ENCODE peak calls at places on chromosomes 1 and 21, in six cellular contexts. L is A673, S is mesothelial cell of epicardium, J is GM13976, V is fibroblast of villous mesenchyme, E is type B pancreatic cell. Y is an unnamed sample.

GRCh38 chr1:242017580-242018233 is 18.8 kb upstream of the MAP1LC3C start:
- DNase-seq in E (no peak), S (no peak), V (peak), J (peak), L (peak), Y (peak)

GRCh38 chr1:117928881-117929339 is 511 bp downstream of the GDAP2 start:
- DNase-seq in S (no peak), E (no peak), V (peak), L (peak), J (peak), Y (peak)

GRCh38 chr1:118899340-118899739 is 88.8 kb downstream of the TBX15 start:
- DNase-seq in V (no peak), S (no peak), E (no peak), L (no peak), J (no peak), Y (no peak)

GRCh38 chr1:65255088-65256050 is 54.0 kb upstream of the DNAJC6 start:
- DNase-seq in V (peak), J (no peak), L (no peak), E (no peak), S (peak), Y (peak)

GRCh38 chr21:42222821-42223390 is 4.0 kb downstream of the ABCG1 start:
- DNase-seq in S (no peak), V (no peak), E (no peak), L (no peak), J (no peak), Y (no peak)

GRCh38 chr1:89331890-89332289 is 32.0 kb upstream of the GBP6 start:
- DNase-seq in L (no peak), E (no peak), V (no peak), S (no peak), J (no peak), Y (no peak)

GRCh38 chr1:29649375-29650040 is 413.2 kb downstream of the PTPRU start:
- DNase-seq in V (no peak), L (no peak), J (no peak), S (peak), E (no peak), Y (no peak)

GRCh38 chr1:219340796-219341195 is 167.1 kb downstream of the LYPLAL1 start:
- DNase-seq in E (no peak), L (no peak), J (no peak), S (no peak), V (no peak), Y (no peak)

GRCh38 chr21:29719561-29719960 is 220.2 kb downstream of the GRIK1 start:
- DNase-seq in V (no peak), L (peak), J (no peak), E (no peak), S (no peak), Y (no peak)

GRCh38 chr1:92473781-92474495 is 12.8 kb downstream of the GFI1 start:
- DNase-seq in S (no peak), E (no peak), V (no peak), L (peak), J (peak), Y (peak)

GRCh38 chr1:153565529-153566374 is at the start of gene S100A2:
- DNase-seq in J (peak), L (peak), E (no peak), S (no peak), V (peak), Y (peak)

GRCh38 chr21:39182016-39182415 is 1.2 kb downstream of the PSMG1 start:
- DNase-seq in V (peak), L (no peak), E (no peak), J (no peak), S (no peak), Y (no peak)

GRCh38 chr21:38831526-38832467 is 26.1 kb downstream of the ETS2 start:
- DNase-seq in L (peak), E (no peak), J (peak), S (no peak), V (peak), Y (peak)

GRCh38 chr21:45575304-45575992 is 33.2 kb upstream of the SLC19A1 start:
- DNase-seq in E (no peak), L (no peak), J (no peak), V (no peak), S (no peak), Y (no peak)

GRCh38 chr1:4657244-4657789 is 2.9 kb downstream of the AJAP1 start:
- DNase-seq in J (no peak), E (no peak), V (no peak), S (no peak), L (no peak), Y (no peak)

GRCh38 chr1:212920895-212921294 is 29.4 kb upstream of the VASH2 start:
- DNase-seq in J (peak), L (peak), E (no peak), S (no peak), V (no peak), Y (peak)
- TF ChIP-seq CTCF in J (peak), L (peak), E (peak), S (no peak), V (peak), Y (peak)

GRCh38 chr21:35136106-35136505 is 87.0 kb upstream of the RUNX1 start:
- DNase-seq in S (no peak), J (no peak), E (no peak), V (no peak), L (no peak), Y (no peak)
- TF ChIP-seq CTCF in S (no peak), J (no peak), E (no peak), V (no peak), L (no peak), Y (no peak)

GRCh38 chr1:7859406-7859805 is 6.5 kb upstream of the UTS2 start:
- DNase-seq in E (no peak), L (no peak), J (no peak), V (no peak), S (no peak), Y (no peak)

GRCh38 chr1:7857951-7858350 is 5.1 kb upstream of the UTS2 start:
- DNase-seq in E (no peak), J (no peak), V (no peak), L (peak), S (no peak), Y (no peak)

GRCh38 chr1:7857000-7857399 is 4.1 kb upstream of the UTS2 start:
- DNase-seq in V (no peak), J (no peak), E (no peak), L (peak), S (no peak), Y (no peak)

GRCh38 chr1:7853341-7854026 is 619 bp upstream of the UTS2 start:
- DNase-seq in L (peak), E (no peak), J (no peak), S (no peak), V (no peak), Y (no peak)

GRCh38 chr1:7856345-7856744 is 3.5 kb upstream of the UTS2 start:
- DNase-seq in J (peak), V (peak), E (no peak), L (peak), S (no peak), Y (no peak)
- TF ChIP-seq CTCF in J (no peak), V (peak), E (no peak), L (no peak), S (no peak), Y (peak)

GRCh38 chr21:34091032-34091431 is 17.7 kb downstream of the MRPS6 start:
- DNase-seq in E (no peak), L (no peak), V (no peak), S (no peak), J (no peak), Y (no peak)

GRCh38 chr21:34088752-34089151 is 15.4 kb downstream of the MRPS6 start:
- DNase-seq in L (no peak), S (no peak), J (no peak), E (no peak), V (peak), Y (no peak)

GRCh38 chr21:34093083-34093482 is 19.7 kb downstream of the MRPS6 start:
- DNase-seq in J (no peak), E (no peak), V (peak), L (peak), S (no peak), Y (no peak)

GRCh38 chr21:34092241-34092921 is 19.0 kb downstream of the MRPS6 start:
- DNase-seq in L (no peak), J (no peak), S (no peak), V (no peak), E (no peak), Y (no peak)

GRCh38 chr21:34091607-34092006 is 18.2 kb downstream of the MRPS6 start:
- DNase-seq in J (no peak), V (no peak), E (no peak), S (no peak), L (peak), Y (no peak)
- TF ChIP-seq CTCF in J (no peak), V (peak), E (peak), S (peak), L (peak), Y (peak)

GRCh38 chr1:54274448-54274847 is 74.5 kb downstream of the MRPL37 start:
- DNase-seq in L (no peak), E (no peak), J (no peak), S (no peak), V (no peak), Y (no peak)

GRCh38 chr1:54273837-54274192 is 73.8 kb downstream of the MRPL37 start:
- DNase-seq in V (peak), E (no peak), J (no peak), L (peak), S (no peak), Y (no peak)

GRCh38 chr1:54274881-54275280 is 74.9 kb downstream of the MRPL37 start:
- DNase-seq in S (no peak), J (no peak), E (no peak), V (no peak), L (no peak), Y (no peak)

GRCh38 chr1:54276617-54277450 is 76.9 kb downstream of the MRPL37 start:
- DNase-seq in E (no peak), V (no peak), S (no peak), J (no peak), L (no peak), Y (no peak)

GRCh38 chr1:54275349-54275748 is 75.4 kb downstream of the MRPL37 start:
- DNase-seq in L (no peak), E (no peak), V (peak), J (no peak), S (no peak), Y (no peak)
- TF ChIP-seq CTCF in L (no peak), E (no peak), V (peak), J (no peak), S (no peak), Y (no peak)

GRCh38 chr1:6378096-6378746 is 15.3 kb downstream of the ACOT7 start:
- DNase-seq in V (no peak), L (no peak), E (no peak), S (no peak), J (no peak), Y (no peak)
- TF ChIP-seq CTCF in V (peak), L (no peak), E (peak), S (no peak), J (no peak), Y (peak)